ENCODE peak calls at places on chromosome 22, in eight cellular contexts. K, X, R, Y, W, L, P and V are unnamed samples.

GRCh38 chr22:36775589-36775965 is 342 bp downstream of the IFT27 start:
- DNase-seq in R (no peak), Y (peak; percentile 5), W (peak; percentile 45), X (peak; percentile 48), P (peak; percentile 18), K (peak; percentile 55), L (no peak), V (peak; percentile 53)

GRCh38 chr22:41742918-41743317 is 43.6 kb downstream of the MEI1 start:
- DNase-seq in R (no peak), L (no peak), W (peak; percentile 55), X (no peak), K (no peak), P (no peak), Y (no peak), V (no peak)

GRCh38 chr22:31272522-31273446 is 19.5 kb downstream of the PIK3IP1 start:
- DNase-seq in W (peak; percentile 91), K (peak; percentile 83), P (peak; percentile 64), Y (peak; percentile 64), R (no peak), L (peak; percentile 54), X (peak; percentile 50), V (peak; percentile 56)

GRCh38 chr22:21714059-21714770 is 21.4 kb downstream of the YPEL1 start:
- DNase-seq in Y (no peak), P (no peak), R (no peak), K (no peak), L (no peak), W (no peak), X (no peak), V (no peak)

GRCh38 chr22:35275580-35275979 is 18.3 kb downstream of the HMGXB4 start:
- DNase-seq in K (no peak), X (no peak), W (no peak), P (no peak), Y (peak; percentile 38), R (no peak), L (peak; percentile 39), V (no peak)

GRCh38 chr22:29870574-29870973 is 12.4 kb upstream of the MTMR3 start:
- DNase-seq in X (no peak), P (no peak), K (no peak), R (no peak), L (no peak), W (no peak), Y (peak; percentile 51), V (no peak)

GRCh38 chr22:29314074-29314473 is 1.4 kb downstream of the RASL10A start:
- DNase-seq in R (no peak), K (no peak), W (no peak), L (no peak), P (no peak), X (no peak), Y (no peak), V (no peak)

GRCh38 chr22:35749808-35750207 is 32.1 kb downstream of the APOL5 start:
- DNase-seq in X (no peak), L (no peak), Y (peak; percentile 82), W (no peak), R (peak; percentile 41), P (no peak), K (no peak), V (no peak)

GRCh38 chr22:41445171-41446056 is 1.2 kb downstream of the TOB2 start:
- DNase-seq in Y (no peak), L (no peak), K (peak; percentile 22), R (peak; percentile 34), X (peak; percentile 10), P (peak; percentile 58), W (peak; percentile 71), V (peak; percentile 23)

GRCh38 chr22:24952837-24953293 is 349 bp downstream of the KIAA1671 start:
- DNase-seq in Y (peak; percentile 33), K (peak; percentile 78), W (peak; percentile 88), X (peak; percentile 77), P (peak; percentile 43), L (peak; percentile 43), R (no peak), V (no peak)

GRCh38 chr22:17921871-17922821 is 102.2 kb downstream of the MICAL3 start:
- DNase-seq in X (no peak), Y (no peak), R (no peak), L (no peak), W (peak; percentile 95), K (peak; percentile 79), P (peak; percentile 51), V (peak; percentile 35)

GRCh38 chr22:17369553-17370035 is 334 bp downstream of the CECR2 start:
- DNase-seq in W (peak; percentile 71), X (peak; percentile 70), K (peak; percentile 75), R (peak; percentile 37), P (peak; percentile 20), L (no peak), Y (no peak), V (peak; percentile 78)

GRCh38 chr22:30575011-30575671 is 676 bp upstream of the GAL3ST1 start:
- DNase-seq in L (no peak), P (peak; percentile 9), W (peak; percentile 57), X (no peak), R (no peak), K (peak; percentile 36), Y (peak; percentile 60), V (no peak)

GRCh38 chr22:35612903-35613302 is 4.2 kb downstream of the MB start:
- DNase-seq in X (no peak), Y (no peak), P (peak; percentile 74), W (no peak), R (no peak), L (no peak), K (no peak), V (no peak)

GRCh38 chr22:35329114-35329847 is 29.6 kb downstream of the TOM1 start:
- DNase-seq in L (no peak), X (no peak), K (no peak), W (no peak), Y (no peak), R (no peak), P (no peak), V (no peak)

GRCh38 chr22:21876486-21877176 is 9.2 kb upstream of the MAPK1 start:
- DNase-seq in R (peak; percentile 59), K (no peak), W (no peak), X (no peak), Y (peak; percentile 57), L (peak; percentile 91), P (no peak), V (no peak)

GRCh38 chr22:26429458-26430238 is 588 bp downstream of the ASPHD2 start:
- DNase-seq in X (no peak), P (no peak), R (no peak), L (no peak), K (peak; percentile 25), W (peak; percentile 43), Y (no peak), V (peak; percentile 35)

GRCh38 chr22:36461665-36462474 is 19.6 kb downstream of the TXN2 start:
- DNase-seq in R (no peak), P (no peak), X (peak; percentile 33), L (peak; percentile 92), K (peak; percentile 83), Y (peak; percentile 92), W (peak; percentile 73), V (peak; percentile 46)

GRCh38 chr22:29998627-29999026 is 81.6 kb upstream of the HORMAD2 start:
- DNase-seq in Y (no peak), P (no peak), R (no peak), K (no peak), L (no peak), W (peak; percentile 46), X (no peak), V (no peak)

GRCh38 chr22:35842954-35843353 is 125.3 kb downstream of the APOL5 start:
- DNase-seq in Y (peak; percentile 53), R (no peak), P (no peak), L (peak; percentile 56), X (peak; percentile 40), W (peak; percentile 71), K (peak; percentile 32), V (peak; percentile 20)

GRCh38 chr22:33076368-33076767 is 18.2 kb upstream of the SYN3 start:
- DNase-seq in X (peak; percentile 19), K (peak; percentile 48), L (no peak), R (no peak), Y (no peak), W (peak; percentile 66), P (no peak), V (peak; percentile 27)

GRCh38 chr22:44889233-44889878 is 120.4 kb downstream of the PHF21B start:
- DNase-seq in W (peak; percentile 52), K (no peak), L (no peak), Y (no peak), X (no peak), R (no peak), P (no peak), V (no peak)
- TF ChIP-seq CTCF in W (peak; percentile 19), K (no peak), L (no peak), Y (no peak), X (no peak), R (peak; percentile 4), P (peak; percentile 22), V (no peak)

DNA sequence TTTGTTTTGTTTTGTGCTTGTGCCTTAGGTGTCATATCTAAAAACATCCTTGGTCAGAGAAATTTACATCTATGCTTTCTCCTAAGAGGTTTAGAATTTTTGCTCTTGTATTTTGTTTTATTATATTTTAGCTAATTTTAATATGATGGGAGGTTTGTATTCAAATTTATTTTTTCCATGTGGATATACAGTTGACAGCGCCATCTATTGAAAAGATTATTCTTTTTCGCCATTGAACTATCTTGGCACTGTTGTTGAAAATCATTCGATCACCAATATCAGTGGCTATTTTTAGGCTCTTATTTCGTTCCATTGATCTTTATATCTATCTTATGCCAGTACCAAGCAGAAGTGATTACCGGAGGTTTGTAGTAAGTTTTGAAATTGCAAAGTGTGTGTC is 510.3 kb downstream of the BRD1 start:
- DNase-seq in W (no peak), L (no peak), X (no peak), Y (no peak), R (no peak), K (no peak), P (no peak), V (no peak)
- TF ChIP-seq CTCF in W (peak; percentile 24), L (peak; percentile 21), X (peak; percentile 39), Y (no peak), R (no peak), K (peak; percentile 45), P (no peak), V (no peak)

GRCh38 chr22:23565288-23565941 is 14.7 kb downstream of the IGLL1 start:
- DNase-seq in L (no peak), R (no peak), X (no peak), K (peak; percentile 26), P (no peak), W (peak; percentile 71), Y (no peak), V (peak; percentile 55)
- TF ChIP-seq CTCF in L (no peak), R (no peak), X (no peak), K (no peak), P (no peak), W (peak; percentile 18), Y (no peak), V (no peak)

GRCh38 chr22:27937453-27937852 is 18.4 kb upstream of the PITPNB start:
- DNase-seq in X (no peak), P (no peak), Y (no peak), W (no peak), R (no peak), L (peak; percentile 8), K (no peak), V (no peak)
- TF ChIP-seq CTCF in X (no peak), P (no peak), Y (peak; percentile 19), W (no peak), R (no peak), L (peak; percentile 48), K (no peak), V (no peak)

GRCh38 chr22:45952553-45952952 is 24.4 kb downstream of the WNT7B start:
- DNase-seq in P (no peak), Y (no peak), K (no peak), X (no peak), W (no peak), L (no peak), R (no peak), V (no peak)
- TF ChIP-seq CTCF in P (no peak), Y (no peak), K (no peak), X (no peak), W (no peak), L (no peak), R (no peak), V (no peak)